ENCODE peak calls at places on chromosomes 13 and 19, in nine cellular contexts. One of them, this sample, is unnamed.

GRCh38 chr19:18514800-18515682 is 6.8 kb downstream of the ELL start:
- DNase-seq in NCI-H774: peak; percentile 29
- DNase-seq in activated CD4-positive, CD25-positive, alpha-beta regulatory T cell treated with anti-CD3 and anti-CD28 coated beads, Interleukin-2, amount 50 U/mL, for 16 hours: no peak
- DNase-seq in GM23248: peak; percentile 75
- DNase-seq in T47D: no peak
- DNase-seq in mammary epithelial cell: no peak
- DNase-seq in anterior cingulate cortex: no peak
- DNase-seq in SK-N-SH: no peak
- DNase-seq in iris pigment epithelial cell: peak; percentile 83
- DNase-seq in this sample: no peak

GRCh38 chr13:70107498-70108271 is at the start of gene ATXN8OS:
- DNase-seq in NCI-H774: no peak
- DNase-seq in activated CD4-positive, CD25-positive, alpha-beta regulatory T cell treated with anti-CD3 and anti-CD28 coated beads, Interleukin-2, amount 50 U/mL, for 16 hours: no peak
- DNase-seq in GM23248: no peak
- DNase-seq in T47D: no peak
- DNase-seq in mammary epithelial cell: peak; percentile 4
- DNase-seq in anterior cingulate cortex: no peak
- DNase-seq in SK-N-SH: peak; percentile 45
- DNase-seq in iris pigment epithelial cell: peak; percentile 6
- DNase-seq in this sample: no peak

GRCh38 chr19:610801-611505 is 21.3 kb downstream of the HCN2 start:
- DNase-seq in NCI-H774: no peak
- DNase-seq in activated CD4-positive, CD25-positive, alpha-beta regulatory T cell treated with anti-CD3 and anti-CD28 coated beads, Interleukin-2, amount 50 U/mL, for 16 hours: no peak
- DNase-seq in GM23248: peak; percentile 81
- DNase-seq in T47D: no peak
- DNase-seq in mammary epithelial cell: no peak
- DNase-seq in anterior cingulate cortex: no peak
- DNase-seq in SK-N-SH: peak; percentile 87
- DNase-seq in iris pigment epithelial cell: peak; percentile 91
- DNase-seq in this sample: peak; percentile 98

GRCh38 chr19:49409441-49410029 is 13.7 kb downstream of the PTH2 start:
- DNase-seq in NCI-H774: no peak
- DNase-seq in activated CD4-positive, CD25-positive, alpha-beta regulatory T cell treated with anti-CD3 and anti-CD28 coated beads, Interleukin-2, amount 50 U/mL, for 16 hours: no peak
- DNase-seq in GM23248: no peak
- DNase-seq in T47D: no peak
- DNase-seq in mammary epithelial cell: no peak
- DNase-seq in anterior cingulate cortex: no peak
- DNase-seq in SK-N-SH: no peak
- DNase-seq in iris pigment epithelial cell: no peak
- DNase-seq in this sample: no peak

GRCh38 chr13:112574476-112575294 is 13.3 kb downstream of the TUBGCP3 start:
- DNase-seq in NCI-H774: no peak
- DNase-seq in activated CD4-positive, CD25-positive, alpha-beta regulatory T cell treated with anti-CD3 and anti-CD28 coated beads, Interleukin-2, amount 50 U/mL, for 16 hours: no peak
- DNase-seq in GM23248: no peak
- DNase-seq in T47D: no peak
- DNase-seq in mammary epithelial cell: no peak
- DNase-seq in anterior cingulate cortex: no peak
- DNase-seq in SK-N-SH: no peak
- DNase-seq in iris pigment epithelial cell: peak; percentile 30
- DNase-seq in this sample: no peak

GRCh38 chr19:11264452-11265176 is 2.3 kb upstream of the DOCK6 start:
- DNase-seq in NCI-H774: no peak
- DNase-seq in activated CD4-positive, CD25-positive, alpha-beta regulatory T cell treated with anti-CD3 and anti-CD28 coated beads, Interleukin-2, amount 50 U/mL, for 16 hours: no peak
- DNase-seq in GM23248: no peak
- DNase-seq in T47D: no peak
- DNase-seq in mammary epithelial cell: no peak
- DNase-seq in anterior cingulate cortex: no peak
- DNase-seq in SK-N-SH: no peak
- DNase-seq in iris pigment epithelial cell: peak; percentile 20
- DNase-seq in this sample: no peak

GRCh38 chr13:32284927-32285632 is 30.1 kb downstream of the ZAR1L start:
- DNase-seq in NCI-H774: no peak
- DNase-seq in activated CD4-positive, CD25-positive, alpha-beta regulatory T cell treated with anti-CD3 and anti-CD28 coated beads, Interleukin-2, amount 50 U/mL, for 16 hours: no peak
- DNase-seq in GM23248: peak; percentile 63
- DNase-seq in T47D: no peak
- DNase-seq in mammary epithelial cell: peak; percentile 72
- DNase-seq in anterior cingulate cortex: no peak
- DNase-seq in SK-N-SH: no peak
- DNase-seq in iris pigment epithelial cell: peak; percentile 78
- DNase-seq in this sample: peak; percentile 76

GRCh38 chr19:47491358-47492136 is 7.5 kb upstream of the KPTN start:
- DNase-seq in NCI-H774: no peak
- DNase-seq in activated CD4-positive, CD25-positive, alpha-beta regulatory T cell treated with anti-CD3 and anti-CD28 coated beads, Interleukin-2, amount 50 U/mL, for 16 hours: no peak
- DNase-seq in GM23248: no peak
- DNase-seq in T47D: no peak
- DNase-seq in mammary epithelial cell: no peak
- DNase-seq in anterior cingulate cortex: no peak
- DNase-seq in SK-N-SH: no peak
- DNase-seq in iris pigment epithelial cell: no peak
- DNase-seq in this sample: no peak

GRCh38 chr19:36008336-36008978 is at the start of gene SYNE4:
- DNase-seq in NCI-H774: no peak
- DNase-seq in activated CD4-positive, CD25-positive, alpha-beta regulatory T cell treated with anti-CD3 and anti-CD28 coated beads, Interleukin-2, amount 50 U/mL, for 16 hours: no peak
- DNase-seq in GM23248: peak; percentile 12
- DNase-seq in T47D: peak; percentile 89
- DNase-seq in mammary epithelial cell: no peak
- DNase-seq in anterior cingulate cortex: no peak
- DNase-seq in SK-N-SH: no peak
- DNase-seq in iris pigment epithelial cell: no peak
- DNase-seq in this sample: no peak

GRCh38 chr19:28940751-28941500 is 272.0 kb downstream of the UQCRFS1 start:
- DNase-seq in NCI-H774: no peak
- DNase-seq in activated CD4-positive, CD25-positive, alpha-beta regulatory T cell treated with anti-CD3 and anti-CD28 coated beads, Interleukin-2, amount 50 U/mL, for 16 hours: no peak
- DNase-seq in GM23248: peak; percentile 90
- DNase-seq in T47D: no peak
- DNase-seq in mammary epithelial cell: no peak
- DNase-seq in anterior cingulate cortex: peak; percentile 24
- DNase-seq in SK-N-SH: no peak
- DNase-seq in iris pigment epithelial cell: peak; percentile 8
- DNase-seq in this sample: no peak

GRCh38 chr13:36819064-36819810 is at the start of gene RFXAP:
- DNase-seq in NCI-H774: peak; percentile 69
- DNase-seq in activated CD4-positive, CD25-positive, alpha-beta regulatory T cell treated with anti-CD3 and anti-CD28 coated beads, Interleukin-2, amount 50 U/mL, for 16 hours: peak; percentile 83
- DNase-seq in GM23248: peak; percentile 95
- DNase-seq in T47D: peak; percentile 68
- DNase-seq in mammary epithelial cell: peak; percentile 75
- DNase-seq in anterior cingulate cortex: peak; percentile 82
- DNase-seq in SK-N-SH: peak; percentile 97
- DNase-seq in iris pigment epithelial cell: peak; percentile 76
- DNase-seq in this sample: peak; percentile 74

GRCh38 chr19:46493236-46494114 is 2.2 kb downstream of the PNMA8B start:
- DNase-seq in NCI-H774: no peak
- DNase-seq in activated CD4-positive, CD25-positive, alpha-beta regulatory T cell treated with anti-CD3 and anti-CD28 coated beads, Interleukin-2, amount 50 U/mL, for 16 hours: no peak
- DNase-seq in GM23248: peak; percentile 51
- DNase-seq in T47D: no peak
- DNase-seq in mammary epithelial cell: no peak
- DNase-seq in anterior cingulate cortex: no peak
- DNase-seq in SK-N-SH: peak; percentile 23
- DNase-seq in iris pigment epithelial cell: peak; percentile 31
- DNase-seq in this sample: no peak

GRCh38 chr19:2462635-2463421 is 6.1 kb upstream of the LMNB2 start:
- DNase-seq in NCI-H774: peak; percentile 81
- DNase-seq in activated CD4-positive, CD25-positive, alpha-beta regulatory T cell treated with anti-CD3 and anti-CD28 coated beads, Interleukin-2, amount 50 U/mL, for 16 hours: no peak
- DNase-seq in GM23248: peak; percentile 98
- DNase-seq in T47D: peak; percentile 60
- DNase-seq in mammary epithelial cell: peak; percentile 92
- DNase-seq in anterior cingulate cortex: peak; percentile 92
- DNase-seq in SK-N-SH: peak; percentile 84
- DNase-seq in iris pigment epithelial cell: peak; percentile 97
- DNase-seq in this sample: peak; percentile 98

GRCh38 chr13:112979406-112979902 is 10.4 kb downstream of the MCF2L start:
- DNase-seq in NCI-H774: no peak
- DNase-seq in activated CD4-positive, CD25-positive, alpha-beta regulatory T cell treated with anti-CD3 and anti-CD28 coated beads, Interleukin-2, amount 50 U/mL, for 16 hours: no peak
- DNase-seq in GM23248: no peak
- DNase-seq in T47D: no peak
- DNase-seq in mammary epithelial cell: no peak
- DNase-seq in anterior cingulate cortex: no peak
- DNase-seq in SK-N-SH: no peak
- DNase-seq in iris pigment epithelial cell: no peak
- DNase-seq in this sample: no peak

GRCh38 chr13:99868767-99869166 is 102.8 kb downstream of the ZIC5 start:
- DNase-seq in NCI-H774: no peak
- DNase-seq in activated CD4-positive, CD25-positive, alpha-beta regulatory T cell treated with anti-CD3 and anti-CD28 coated beads, Interleukin-2, amount 50 U/mL, for 16 hours: no peak
- DNase-seq in GM23248: no peak
- DNase-seq in T47D: no peak
- DNase-seq in mammary epithelial cell: no peak
- DNase-seq in anterior cingulate cortex: no peak
- DNase-seq in SK-N-SH: no peak
- DNase-seq in iris pigment epithelial cell: no peak
- DNase-seq in this sample: no peak

This sample was measured in RPMI7951.